ENCODE peak calls at places on chromosomes 3 and 15, in five cellular contexts. R is esophagus muscularis mucosa, A is Kasumi-1, T is RPMI7951, O is posterior vena cava. L is an unnamed sample.

GRCh38 chr3:59127071-59127470 is 77.2 kb upstream of the CFAP20DC start:
- DNase-seq in A (no peak), T (peak), R (no peak), O (no peak), L (no peak)

GRCh38 chr3:71484452-71484851 is 99.1 kb downstream of the FOXP1 start:
- DNase-seq in T (no peak), R (no peak), O (no peak), A (no peak), L (no peak)

GRCh38 chr3:15207836-15208504 is 1.9 kb downstream of the CAPN7 start:
- DNase-seq in T (no peak), O (no peak), R (no peak), A (no peak), L (no peak)

GRCh38 chr3:177521305-177521704 is 324.0 kb upstream of the TBL1XR1 start:
- DNase-seq in A (no peak), R (no peak), T (no peak), O (no peak), L (no peak)

GRCh38 chr3:48058089-48058488 is 41.9 kb upstream of the MAP4 start:
- DNase-seq in R (no peak), A (no peak), T (no peak), O (no peak), L (no peak)

GRCh38 chr3:196903740-196904139 is 36.0 kb downstream of the SENP5 start:
- DNase-seq in R (no peak), T (no peak), O (no peak), A (no peak), L (no peak)

GRCh38 chr15:82105458-82106205 is 59.8 kb upstream of the MEX3B start:
- DNase-seq in O (peak), A (no peak), R (no peak), T (no peak), L (no peak)

GRCh38 chr3:13006216-13006990 is 66.8 kb downstream of the IQSEC1 start:
- DNase-seq in O (peak), A (no peak), T (no peak), R (no peak), L (no peak)

GRCh38 chr3:169940486-169941181 is 26.0 kb upstream of the SEC62 start:
- DNase-seq in R (no peak), T (no peak), O (no peak), A (peak), L (no peak)